ENCODE peak calls at places on chromosomes 13 and 19, in nine cellular contexts. C is A549; L is activated naive CD4-positive, alpha-beta T cell; Z is substantia nigra; X is GM23248; G is GF-D8; N is A172; O is NCI-H1092; S is naive thymus-derived CD8-positive, alpha-beta T cell. Q is an unnamed sample.

GRCh38 chr19:35644987-35645679 is 3.0 kb upstream of the COX6B1 start:
- DNase-seq in C (peak), L (peak), Z (peak), X (peak), G (no peak), N (no peak), O (peak), S (peak), Q (peak)

GRCh38 chr19:29475469-29475868 is 50.3 kb upstream of the VSTM2B start:
- DNase-seq in C (no peak), L (no peak), Z (no peak), X (no peak), G (no peak), N (no peak), O (no peak), S (no peak), Q (no peak)

GRCh38 chr13:20035130-20035529 is 76.6 kb downstream of the ZMYM2 start:
- DNase-seq in C (peak), L (no peak), Z (no peak), X (no peak), G (no peak), N (no peak), O (no peak), S (no peak), Q (no peak)

GRCh38 chr13:23979361-23980159 is 82.3 kb upstream of the C1QTNF9B start:
- DNase-seq in C (peak), L (no peak), Z (peak), X (peak), G (no peak), N (peak), O (no peak), S (peak), Q (no peak)

GRCh38 chr19:43634516-43634876 is 5.2 kb downstream of the CADM4 start:
- DNase-seq in C (no peak), L (no peak), Z (peak), X (no peak), G (no peak), N (no peak), O (no peak), S (no peak), Q (no peak)

GRCh38 chr19:38247734-38248268 is 8.4 kb downstream of the PPP1R14A start:
- DNase-seq in C (no peak), L (no peak), Z (peak), X (peak), G (no peak), N (peak), O (no peak), S (no peak), Q (no peak)

GRCh38 chr13:100589178-100589725 is 663 bp upstream of the GGACT start:
- DNase-seq in C (no peak), L (no peak), Z (no peak), X (peak), G (no peak), N (no peak), O (no peak), S (no peak), Q (no peak)

GRCh38 chr13:32031025-32031814 is at the start of gene FRY:
- DNase-seq in C (peak), L (peak), Z (peak), X (peak), G (peak), N (peak), O (peak), S (peak), Q (no peak)

GRCh38 chr19:4722671-4723464 is 774 bp downstream of the DPP9 start:
- DNase-seq in C (no peak), L (no peak), Z (peak), X (peak), G (peak), N (peak), O (no peak), S (no peak), Q (no peak)

GRCh38 chr13:32033744-32034143 is 2.2 kb downstream of the FRY start:
- DNase-seq in C (no peak), L (no peak), Z (no peak), X (no peak), G (peak), N (no peak), O (no peak), S (no peak), Q (no peak)

GRCh38 chr19:33214621-33215020 is 11.0 kb downstream of the SLC7A10 start:
- DNase-seq in C (peak), L (no peak), Z (no peak), X (peak), G (no peak), N (peak), O (no peak), S (no peak), Q (no peak)

Q was measured in T follicular helper cell.